ENCODE peak calls at places on chromosomes 1 and 21, in seven cellular contexts. D is CD4-positive, alpha-beta memory T cell; O is prostate gland; A is lower leg skin; F is NT2/D1; H is H7; U is HCT116. K is an unnamed sample.

GRCh38 chr1:187313115-187313514 is 484.4 kb downstream of the PLA2G4A start:
- DNase-seq in D (no peak), O (no peak), A (no peak), F (no peak), H (no peak), U (no peak), K (no peak)

GRCh38 chr1:229208481-229208880 is 62.4 kb upstream of the RAB4A start:
- DNase-seq in D (no peak), O (no peak), A (no peak), F (no peak), H (no peak), U (no peak), K (no peak)

GRCh38 chr1:220013497-220013896 is 32.8 kb downstream of the EPRS1 start:
- DNase-seq in D (no peak), O (no peak), A (no peak), F (no peak), H (no peak), U (no peak), K (no peak)

GRCh38 chr1:30668546-30669327 is 54.6 kb downstream of the MATN1 start:
- DNase-seq in D (no peak), O (no peak), A (no peak), F (no peak), H (no peak), U (no peak), K (no peak)

GRCh38 chr1:21244154-21244553 is 46.1 kb downstream of the ECE1 start:
- DNase-seq in D (no peak), O (no peak), A (peak; percentile 76), F (no peak), H (no peak), U (no peak), K (no peak)

GRCh38 chr1:209248649-209249279 is 334.8 kb upstream of the CAMK1G start:
- DNase-seq in D (peak; percentile 32), O (peak; percentile 71), A (no peak), F (peak; percentile 80), H (peak; percentile 46), U (peak; percentile 59), K (peak; percentile 44)

GRCh38 chr21:43923391-43923790 is 58.4 kb downstream of the AGPAT3 start:
- DNase-seq in D (no peak), O (no peak), A (no peak), F (no peak), H (no peak), U (no peak), K (no peak)

GRCh38 chr1:53543130-53543770 is 84.1 kb downstream of the DMRTB1 start:
- DNase-seq in D (no peak), O (no peak), A (peak; percentile 76), F (no peak), H (no peak), U (no peak), K (no peak)

GRCh38 chr1:158037876-158038359 is 44.5 kb downstream of the KIRREL1 start:
- DNase-seq in D (no peak), O (no peak), A (no peak), F (no peak), H (no peak), U (no peak), K (no peak)

GRCh38 chr1:14476170-14476955 is 122.1 kb upstream of the KAZN start:
- DNase-seq in D (no peak), O (no peak), A (no peak), F (no peak), H (no peak), U (no peak), K (no peak)

GRCh38 chr1:32339363-32339978 is 3.4 kb upstream of the MARCKSL1 start:
- DNase-seq in D (no peak), O (no peak), A (no peak), F (no peak), H (no peak), U (no peak), K (no peak)

GRCh38 chr1:88302843-88303486 is 381.1 kb upstream of the PKN2 start:
- DNase-seq in D (no peak), O (peak; percentile 8), A (no peak), F (no peak), H (no peak), U (no peak), K (no peak)

GRCh38 chr1:205301220-205301821 is 20.2 kb downstream of the NUAK2 start:
- DNase-seq in D (no peak), O (peak; percentile 42), A (no peak), F (peak; percentile 100), H (peak; percentile 95), U (no peak), K (no peak)
- H3K4me3 ChIP-seq in D (no peak overlapping the region), O (no peak overlapping the region), A (no peak overlapping the region), F (peak overlapping the region; percentile 13), H (peak overlapping the region; percentile 19), U (peak overlapping the region; percentile 48), K (no peak overlapping the region)

GRCh38 chr1:156104861-156105546 is 9.5 kb upstream of the LMNA start:
- DNase-seq in D (no peak), O (no peak), A (no peak), F (no peak), H (peak; percentile 78), U (no peak), K (no peak)
- H3K4me3 ChIP-seq in D (no peak overlapping the region), O (no peak overlapping the region), A (no peak overlapping the region), F (no peak overlapping the region), H (no peak overlapping the region), U (peak overlapping the region; percentile 56), K (peak overlapping the region; percentile 40)

GRCh38 chr1:26281971-26282693 is 2.2 kb downstream of the SH3BGRL3 start:
- DNase-seq in D (no peak), O (no peak), A (peak; percentile 81), F (peak; percentile 63), H (peak; percentile 96), U (no peak), K (no peak)
- H3K4me3 ChIP-seq in D (peak overlapping the region; percentile 92), O (no peak overlapping the region), A (no peak overlapping the region), F (no peak overlapping the region), H (no peak overlapping the region), U (no peak overlapping the region), K (no peak overlapping the region)

DNA sequence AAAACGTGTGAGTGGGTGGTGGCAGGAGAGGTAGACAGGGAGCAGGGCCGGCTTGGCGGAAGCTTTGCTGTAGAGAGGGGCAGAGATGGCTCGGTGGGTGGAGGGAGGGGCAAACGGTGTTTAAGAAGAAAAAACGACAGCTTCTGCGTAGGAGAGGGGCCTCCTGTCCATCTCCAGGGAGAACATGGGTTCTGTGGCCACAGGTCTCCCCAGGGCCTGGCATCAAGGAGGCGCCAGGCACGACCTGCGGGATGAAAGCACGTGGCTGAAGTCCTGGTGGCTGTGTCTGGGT is 1.0 kb upstream of the PRKCZ start:
- DNase-seq in D (no peak), O (no peak), A (no peak), F (no peak), H (no peak), U (no peak), K (no peak)
- H3K4me3 ChIP-seq in D (peak overlapping the region; percentile 68), O (no peak overlapping the region), A (no peak overlapping the region), F (peak overlapping the region; percentile 57), H (peak overlapping the region; percentile 78), U (peak overlapping the region; percentile 82), K (no peak overlapping the region)

K was measured in GM12864.